ENCODE peak calls at places on chromosome 14, in eight cellular contexts. D is iris pigment epithelial cell; I is left lung; M is fibroblast of mammary gland; W is fibroblast of pulmonary artery; P is WTC11; U is substantia nigra; R is activated naive CD4-positive, alpha-beta T cell treated with anti-CD3 and anti-CD28 coated beads, Interleukin-2, amount 50 U/mL, for 16 hours. Y is an unnamed sample.

GRCh38 chr14:100865682-100866591 is 37.6 kb downstream of the RTL1 start:
- DNase-seq in D (no peak), I (peak; percentile 20), M (no peak), W (no peak), P (no peak), U (no peak), R (no peak), Y (peak; percentile 11)

GRCh38 chr14:77037886-77038511 is 9.5 kb upstream of the IRF2BPL start:
- DNase-seq in D (peak; percentile 55), I (no peak), M (no peak), W (no peak), P (no peak), U (no peak), R (peak; percentile 55), Y (peak; percentile 56)

GRCh38 chr14:99590746-99591555 is 13.1 kb downstream of the CCDC85C start:
- DNase-seq in D (peak; percentile 51), I (no peak), M (peak; percentile 33), W (peak; percentile 37), P (no peak), U (no peak), R (no peak), Y (no peak)

GRCh38 chr14:39033371-39033770 is 69.7 kb downstream of the SEC23A start:
- DNase-seq in D (no peak), I (no peak), M (no peak), W (no peak), P (no peak), U (no peak), R (no peak), Y (no peak)

GRCh38 chr14:100256339-100256895 is 17.5 kb downstream of the YY1 start:
- DNase-seq in D (no peak), I (no peak), M (no peak), W (no peak), P (no peak), U (no peak), R (no peak), Y (no peak)

GRCh38 chr14:30580616-30581282 is 21.8 kb downstream of the G2E3 start:
- DNase-seq in D (peak; percentile 63), I (no peak), M (no peak), W (no peak), P (no peak), U (no peak), R (no peak), Y (no peak)

GRCh38 chr14:31578792-31579191 is 17.6 kb downstream of the NUBPL start:
- DNase-seq in D (no peak), I (no peak), M (no peak), W (no peak), P (no peak), U (no peak), R (no peak), Y (no peak)

GRCh38 chr14:75226755-75227544 is 50.5 kb upstream of the TMED10 start:
- DNase-seq in D (no peak), I (no peak), M (no peak), W (no peak), P (no peak), U (no peak), R (no peak), Y (no peak)

GRCh38 chr14:103880986-103881926 is 33.9 kb upstream of the PPP1R13B start:
- DNase-seq in D (no peak), I (no peak), M (no peak), W (no peak), P (no peak), U (no peak), R (no peak), Y (no peak)

GRCh38 chr14:22226381-22226780 is 362.6 kb downstream of the DAD1 start:
- DNase-seq in D (peak; percentile 30), I (no peak), M (no peak), W (no peak), P (no peak), U (no peak), R (peak; percentile 10), Y (no peak)

GRCh38 chr14:95507701-95508103 is 8.7 kb downstream of the SYNE3 start:
- DNase-seq in D (peak; percentile 73), I (peak; percentile 39), M (peak; percentile 81), W (peak; percentile 70), P (no peak), U (no peak), R (no peak), Y (no peak)

GRCh38 chr14:75972729-75973480 is 8.9 kb downstream of the TGFB3 start:
- DNase-seq in D (no peak), I (no peak), M (no peak), W (no peak), P (no peak), U (no peak), R (no peak), Y (no peak)

GRCh38 chr14:89881839-89882238 is 72.7 kb downstream of the EFCAB11 start:
- DNase-seq in D (no peak), I (no peak), M (no peak), W (no peak), P (no peak), U (no peak), R (no peak), Y (no peak)

GRCh38 chr14:35821546-35822411 is 4.4 kb upstream of the BRMS1L start:
- DNase-seq in D (peak; percentile 54), I (no peak), M (peak; percentile 55), W (peak; percentile 65), P (no peak), U (no peak), R (no peak), Y (no peak)

GRCh38 chr14:82740547-82740946 is 1206.9 kb upstream of the SEL1L start:
- DNase-seq in D (no peak), I (no peak), M (no peak), W (no peak), P (no peak), U (no peak), R (no peak), Y (no peak)

GRCh38 chr14:39434401-39434800 is 2.2 kb upstream of the FBXO33 start:
- DNase-seq in D (peak; percentile 10), I (no peak), M (no peak), W (peak; percentile 36), P (no peak), U (no peak), R (no peak), Y (no peak)

GRCh38 chr14:98184467-98184866 is 1087.5 kb downstream of the BCL11B start:
- DNase-seq in D (no peak), I (no peak), M (no peak), W (no peak), P (no peak), U (no peak), R (no peak), Y (no peak)

GRCh38 chr14:95906591-95906990 is 30.0 kb downstream of the TUNAR start:
- DNase-seq in D (no peak), I (no peak), M (no peak), W (no peak), P (no peak), U (no peak), R (no peak), Y (no peak)

GRCh38 chr14:46691819-46692218 is 40.2 kb upstream of the RPL10L start:
- DNase-seq in D (no peak), I (no peak), M (no peak), W (no peak), P (no peak), U (no peak), R (no peak), Y (no peak)

GRCh38 chr14:91722386-91722785 is 9.5 kb downstream of the CATSPERB start:
- DNase-seq in D (no peak), I (no peak), M (peak; percentile 38), W (no peak), P (no peak), U (no peak), R (no peak), Y (no peak)

GRCh38 chr14:74875941-74876913 is at the start of gene PROX2:
- DNase-seq in D (no peak), I (no peak), M (peak; percentile 59), W (no peak), P (peak; percentile 28), U (no peak), R (no peak), Y (peak; percentile 56)

GRCh38 chr14:71555654-71556559 is 376.3 kb upstream of the RGS6 start:
- DNase-seq in D (peak; percentile 47), I (no peak), M (peak; percentile 39), W (peak; percentile 54), P (no peak), U (no peak), R (peak; percentile 77), Y (peak; percentile 37)

GRCh38 chr14:91258021-91258618 is 13.6 kb upstream of the GPR68 start:
- DNase-seq in D (peak; percentile 48), I (no peak), M (peak; percentile 86), W (peak; percentile 45), P (no peak), U (no peak), R (no peak), Y (no peak)

GRCh38 chr14:74589291-74589879 is 22.7 kb downstream of the LTBP2 start:
- DNase-seq in D (no peak), I (no peak), M (no peak), W (no peak), P (no peak), U (no peak), R (no peak), Y (no peak)

GRCh38 chr14:33404054-33404453 is 465.4 kb downstream of the NPAS3 start:
- DNase-seq in D (peak; percentile 93), I (no peak), M (peak; percentile 88), W (peak; percentile 89), P (no peak), U (no peak), R (no peak), Y (no peak)

GRCh38 chr14:101130861-101131260 is 227.3 kb upstream of the RTL1 start:
- DNase-seq in D (no peak), I (no peak), M (no peak), W (no peak), P (no peak), U (no peak), R (no peak), Y (no peak)

Y was measured in activated naive CD8-positive, alpha-beta T cell treated with anti-CD3 and anti-CD28 coated beads, Interleukin-2, amount 10 ng/mL, durations not matched to agents 7 days and 5 days.